ENCODE peak calls at places on chromosomes 3 and 15, in seven cellular contexts. One of them, this sample, is unnamed.

GRCh38 chr3:126834596-126835471 is 130.8 kb downstream of the CHCHD6 start:
- DNase-seq in fibroblast of pulmonary artery: no peak
- DNase-seq in mammary epithelial cell: peak; percentile 64
- DNase-seq in PC-9: peak; percentile 86
- DNase-seq in left lung: peak; percentile 56
- DNase-seq in dorsolateral prefrontal cortex: no peak
- DNase-seq in CD8-positive, alpha-beta T cell: no peak
- DNase-seq in this sample: no peak

GRCh38 chr3:146712826-146713225 is 107.7 kb upstream of the PLSCR5 start:
- DNase-seq in dorsolateral prefrontal cortex: no peak
- DNase-seq in PC-9: no peak
- DNase-seq in left lung: no peak
- DNase-seq in fibroblast of pulmonary artery: no peak
- DNase-seq in mammary epithelial cell: no peak
- DNase-seq in CD8-positive, alpha-beta T cell: no peak
- DNase-seq in this sample: no peak

GRCh38 chr3:147422934-147423599 is 13.9 kb downstream of the ZIC1 start:
- DNase-seq in PC-9: no peak
- DNase-seq in mammary epithelial cell: no peak
- DNase-seq in dorsolateral prefrontal cortex: no peak
- DNase-seq in fibroblast of pulmonary artery: no peak
- DNase-seq in left lung: no peak
- DNase-seq in CD8-positive, alpha-beta T cell: no peak
- DNase-seq in this sample: no peak

GRCh38 chr15:63264685-63265302 is 12.6 kb upstream of the APH1B start:
- DNase-seq in CD8-positive, alpha-beta T cell: no peak
- DNase-seq in PC-9: no peak
- DNase-seq in dorsolateral prefrontal cortex: no peak
- DNase-seq in left lung: no peak
- DNase-seq in fibroblast of pulmonary artery: peak; percentile 73
- DNase-seq in mammary epithelial cell: no peak
- DNase-seq in this sample: peak; percentile 72

GRCh38 chr3:107992976-107993684 is 97.7 kb downstream of the CD47 start:
- DNase-seq in dorsolateral prefrontal cortex: no peak
- DNase-seq in PC-9: peak; percentile 94
- DNase-seq in mammary epithelial cell: peak; percentile 79
- DNase-seq in left lung: peak; percentile 74
- DNase-seq in CD8-positive, alpha-beta T cell: no peak
- DNase-seq in fibroblast of pulmonary artery: peak; percentile 53
- DNase-seq in this sample: no peak

GRCh38 chr3:35028157-35028556 is 611.2 kb upstream of the ARPP21 start:
- DNase-seq in mammary epithelial cell: no peak
- DNase-seq in CD8-positive, alpha-beta T cell: no peak
- DNase-seq in fibroblast of pulmonary artery: no peak
- DNase-seq in left lung: no peak
- DNase-seq in dorsolateral prefrontal cortex: no peak
- DNase-seq in PC-9: no peak
- DNase-seq in this sample: no peak

GRCh38 chr3:38095687-38096483 is 41.0 kb downstream of the ACAA1 start:
- DNase-seq in CD8-positive, alpha-beta T cell: no peak
- DNase-seq in left lung: no peak
- DNase-seq in dorsolateral prefrontal cortex: no peak
- DNase-seq in PC-9: no peak
- DNase-seq in fibroblast of pulmonary artery: no peak
- DNase-seq in mammary epithelial cell: no peak
- DNase-seq in this sample: no peak

GRCh38 chr3:17740703-17741102 is 1.7 kb downstream of the TBC1D5 start:
- DNase-seq in fibroblast of pulmonary artery: peak; percentile 50
- DNase-seq in PC-9: peak; percentile 82
- DNase-seq in dorsolateral prefrontal cortex: no peak
- DNase-seq in mammary epithelial cell: peak; percentile 58
- DNase-seq in left lung: no peak
- DNase-seq in CD8-positive, alpha-beta T cell: no peak
- DNase-seq in this sample: peak; percentile 42

GRCh38 chr3:55069950-55070349 is 142.1 kb upstream of the LRTM1 start:
- DNase-seq in PC-9: no peak
- DNase-seq in left lung: no peak
- DNase-seq in fibroblast of pulmonary artery: no peak
- DNase-seq in mammary epithelial cell: no peak
- DNase-seq in CD8-positive, alpha-beta T cell: no peak
- DNase-seq in dorsolateral prefrontal cortex: no peak
- DNase-seq in this sample: no peak

GRCh38 chr15:80754005-80754404 is 25.2 kb upstream of the CEMIP start:
- DNase-seq in dorsolateral prefrontal cortex: no peak
- DNase-seq in CD8-positive, alpha-beta T cell: no peak
- DNase-seq in left lung: no peak
- DNase-seq in mammary epithelial cell: no peak
- DNase-seq in fibroblast of pulmonary artery: no peak
- DNase-seq in PC-9: no peak
- DNase-seq in this sample: no peak

GRCh38 chr15:45187894-45188830 is at the start of gene SHF:
- DNase-seq in left lung: peak; percentile 64
- DNase-seq in fibroblast of pulmonary artery: peak; percentile 50
- DNase-seq in dorsolateral prefrontal cortex: peak; percentile 72
- DNase-seq in mammary epithelial cell: no peak
- DNase-seq in CD8-positive, alpha-beta T cell: peak; percentile 74
- DNase-seq in PC-9: no peak
- DNase-seq in this sample: peak; percentile 21

GRCh38 chr3:171936231-171936841 is 93.2 kb downstream of the TMEM212 start:
- DNase-seq in PC-9: peak; percentile 98
- DNase-seq in fibroblast of pulmonary artery: peak; percentile 85
- DNase-seq in mammary epithelial cell: peak; percentile 83
- DNase-seq in left lung: peak; percentile 62
- DNase-seq in CD8-positive, alpha-beta T cell: no peak
- DNase-seq in dorsolateral prefrontal cortex: no peak
- DNase-seq in this sample: peak; percentile 76

GRCh38 chr3:105502333-105502732 is 135.6 kb downstream of the ALCAM start:
- DNase-seq in CD8-positive, alpha-beta T cell: no peak
- DNase-seq in dorsolateral prefrontal cortex: no peak
- DNase-seq in mammary epithelial cell: no peak
- DNase-seq in fibroblast of pulmonary artery: no peak
- DNase-seq in left lung: no peak
- DNase-seq in PC-9: no peak
- DNase-seq in this sample: no peak

GRCh38 chr3:57876632-57877031 is 120.5 kb downstream of the SLMAP start:
- DNase-seq in fibroblast of pulmonary artery: no peak
- DNase-seq in left lung: no peak
- DNase-seq in CD8-positive, alpha-beta T cell: no peak
- DNase-seq in PC-9: no peak
- DNase-seq in dorsolateral prefrontal cortex: no peak
- DNase-seq in mammary epithelial cell: no peak
- DNase-seq in this sample: no peak

GRCh38 chr15:40982855-40983254 is 29.6 kb downstream of the CHAC1 start:
- DNase-seq in CD8-positive, alpha-beta T cell: no peak
- DNase-seq in PC-9: no peak
- DNase-seq in mammary epithelial cell: no peak
- DNase-seq in left lung: no peak
- DNase-seq in fibroblast of pulmonary artery: peak; percentile 84
- DNase-seq in dorsolateral prefrontal cortex: no peak
- DNase-seq in this sample: peak; percentile 79

GRCh38 chr3:158159714-158160113 is 49.8 kb downstream of the RSRC1 start:
- DNase-seq in mammary epithelial cell: no peak
- DNase-seq in PC-9: no peak
- DNase-seq in dorsolateral prefrontal cortex: no peak
- DNase-seq in left lung: no peak
- DNase-seq in CD8-positive, alpha-beta T cell: no peak
- DNase-seq in fibroblast of pulmonary artery: no peak
- DNase-seq in this sample: no peak

GRCh38 chr3:113065336-113065735 is 74.6 kb downstream of the GTPBP8 start:
- DNase-seq in left lung: no peak
- DNase-seq in mammary epithelial cell: no peak
- DNase-seq in dorsolateral prefrontal cortex: no peak
- DNase-seq in CD8-positive, alpha-beta T cell: no peak
- DNase-seq in PC-9: no peak
- DNase-seq in fibroblast of pulmonary artery: no peak
- DNase-seq in this sample: no peak

GRCh38 chr15:68431792-68432401 is at the start of gene ITGA11:
- DNase-seq in dorsolateral prefrontal cortex: no peak
- DNase-seq in mammary epithelial cell: peak; percentile 54
- DNase-seq in CD8-positive, alpha-beta T cell: peak; percentile 25
- DNase-seq in left lung: peak; percentile 58
- DNase-seq in PC-9: no peak
- DNase-seq in fibroblast of pulmonary artery: peak; percentile 59
- DNase-seq in this sample: peak; percentile 65

GRCh38 chr3:80870476-80871041 is 890.9 kb downstream of the GBE1 start:
- DNase-seq in CD8-positive, alpha-beta T cell: no peak
- DNase-seq in dorsolateral prefrontal cortex: no peak
- DNase-seq in left lung: no peak
- DNase-seq in PC-9: no peak
- DNase-seq in mammary epithelial cell: no peak
- DNase-seq in fibroblast of pulmonary artery: no peak
- DNase-seq in this sample: no peak

GRCh38 chr3:162743091-162743490 is 1246.5 kb downstream of the OTOL1 start:
- DNase-seq in dorsolateral prefrontal cortex: no peak
- DNase-seq in CD8-positive, alpha-beta T cell: no peak
- DNase-seq in mammary epithelial cell: no peak
- DNase-seq in left lung: no peak
- DNase-seq in fibroblast of pulmonary artery: no peak
- DNase-seq in PC-9: no peak
- DNase-seq in this sample: peak; percentile 15

GRCh38 chr15:60004019-60004845 is at the start of gene FOXB1:
- DNase-seq in mammary epithelial cell: no peak
- DNase-seq in PC-9: no peak
- DNase-seq in fibroblast of pulmonary artery: no peak
- DNase-seq in CD8-positive, alpha-beta T cell: peak; percentile 51
- DNase-seq in left lung: no peak
- DNase-seq in dorsolateral prefrontal cortex: no peak
- DNase-seq in this sample: no peak

DNA sequence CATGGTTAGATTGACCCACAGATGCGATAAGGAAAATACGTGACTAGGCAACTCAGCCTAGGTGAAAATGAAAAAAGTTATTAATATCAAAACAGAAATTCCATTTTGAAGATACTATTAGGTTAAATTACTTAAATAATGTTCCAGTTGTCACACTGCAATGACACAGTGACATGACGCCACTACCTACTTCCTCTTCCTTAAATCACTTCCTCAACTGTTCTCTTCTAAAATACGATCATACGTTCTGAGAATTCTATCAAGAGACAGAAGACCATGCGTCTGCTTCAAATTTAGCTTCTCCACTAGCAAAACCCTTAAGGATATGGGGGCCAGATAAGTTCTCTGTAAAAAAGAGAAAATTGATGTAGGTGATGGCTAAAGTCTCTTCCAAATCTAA is 18.2 kb downstream of the CMTM6 start:
- DNase-seq in left lung: no peak
- DNase-seq in PC-9: no peak
- DNase-seq in fibroblast of pulmonary artery: no peak
- DNase-seq in CD8-positive, alpha-beta T cell: no peak
- DNase-seq in mammary epithelial cell: no peak
- DNase-seq in dorsolateral prefrontal cortex: no peak
- DNase-seq in this sample: no peak
- TF ChIP-seq CTCF in left lung: no peak
- TF ChIP-seq CTCF in PC-9: no peak
- TF ChIP-seq CTCF in fibroblast of pulmonary artery: no peak
- TF ChIP-seq CTCF in CD8-positive, alpha-beta T cell: no peak
- TF ChIP-seq CTCF in mammary epithelial cell: no peak
- TF ChIP-seq CTCF in dorsolateral prefrontal cortex: no peak
- TF ChIP-seq CTCF in this sample: no peak

GRCh38 chr3:161412117-161412516 is 40.8 kb upstream of the SPTSSB start:
- DNase-seq in left lung: no peak
- DNase-seq in fibroblast of pulmonary artery: no peak
- DNase-seq in CD8-positive, alpha-beta T cell: no peak
- DNase-seq in mammary epithelial cell: peak; percentile 67
- DNase-seq in dorsolateral prefrontal cortex: no peak
- DNase-seq in PC-9: peak; percentile 96
- DNase-seq in this sample: peak; percentile 44

GRCh38 chr3:161413127-161413854 is 42.0 kb upstream of the SPTSSB start:
- DNase-seq in PC-9: no peak
- DNase-seq in left lung: peak; percentile 40
- DNase-seq in mammary epithelial cell: peak; percentile 52
- DNase-seq in fibroblast of pulmonary artery: peak; percentile 69
- DNase-seq in dorsolateral prefrontal cortex: peak; percentile 82
- DNase-seq in CD8-positive, alpha-beta T cell: no peak
- DNase-seq in this sample: no peak

GRCh38 chr3:161414907-161415306 is 43.6 kb upstream of the SPTSSB start:
- DNase-seq in left lung: no peak
- DNase-seq in PC-9: no peak
- DNase-seq in CD8-positive, alpha-beta T cell: no peak
- DNase-seq in dorsolateral prefrontal cortex: no peak
- DNase-seq in fibroblast of pulmonary artery: no peak
- DNase-seq in mammary epithelial cell: no peak
- DNase-seq in this sample: no peak

GRCh38 chr3:161415506-161416231 is 44.4 kb upstream of the SPTSSB start:
- DNase-seq in left lung: no peak
- DNase-seq in fibroblast of pulmonary artery: peak; percentile 87
- DNase-seq in mammary epithelial cell: peak; percentile 85
- DNase-seq in PC-9: peak; percentile 86
- DNase-seq in dorsolateral prefrontal cortex: no peak
- DNase-seq in CD8-positive, alpha-beta T cell: no peak
- DNase-seq in this sample: peak; percentile 76

GRCh38 chr3:161413855-161414210 is 42.5 kb upstream of the SPTSSB start:
- DNase-seq in CD8-positive, alpha-beta T cell: no peak
- DNase-seq in PC-9: no peak
- DNase-seq in mammary epithelial cell: no peak
- DNase-seq in left lung: no peak
- DNase-seq in dorsolateral prefrontal cortex: no peak
- DNase-seq in fibroblast of pulmonary artery: no peak
- DNase-seq in this sample: no peak
- H3K4me3 ChIP-seq in CD8-positive, alpha-beta T cell: no peak overlapping the region
- H3K4me3 ChIP-seq in PC-9: no peak overlapping the region
- H3K4me3 ChIP-seq in mammary epithelial cell: no peak overlapping the region
- H3K4me3 ChIP-seq in left lung: no peak overlapping the region
- H3K4me3 ChIP-seq in dorsolateral prefrontal cortex: no peak overlapping the region
- H3K4me3 ChIP-seq in fibroblast of pulmonary artery: no peak overlapping the region
- H3K4me3 ChIP-seq in this sample: no peak overlapping the region

GRCh38 chr3:79521221-79521848 is 246.5 kb downstream of the ROBO1 start:
- DNase-seq in left lung: no peak
- DNase-seq in fibroblast of pulmonary artery: peak; percentile 66
- DNase-seq in CD8-positive, alpha-beta T cell: no peak
- DNase-seq in PC-9: peak; percentile 38
- DNase-seq in mammary epithelial cell: peak; percentile 24
- DNase-seq in dorsolateral prefrontal cortex: no peak
- DNase-seq in this sample: peak; percentile 32
- TF ChIP-seq CTCF in left lung: peak; percentile 38
- TF ChIP-seq CTCF in fibroblast of pulmonary artery: peak; percentile 59
- TF ChIP-seq CTCF in CD8-positive, alpha-beta T cell: no peak
- TF ChIP-seq CTCF in PC-9: peak; percentile 79
- TF ChIP-seq CTCF in mammary epithelial cell: peak; percentile 56
- TF ChIP-seq CTCF in dorsolateral prefrontal cortex: peak; percentile 68
- TF ChIP-seq CTCF in this sample: peak; percentile 57

DNA sequence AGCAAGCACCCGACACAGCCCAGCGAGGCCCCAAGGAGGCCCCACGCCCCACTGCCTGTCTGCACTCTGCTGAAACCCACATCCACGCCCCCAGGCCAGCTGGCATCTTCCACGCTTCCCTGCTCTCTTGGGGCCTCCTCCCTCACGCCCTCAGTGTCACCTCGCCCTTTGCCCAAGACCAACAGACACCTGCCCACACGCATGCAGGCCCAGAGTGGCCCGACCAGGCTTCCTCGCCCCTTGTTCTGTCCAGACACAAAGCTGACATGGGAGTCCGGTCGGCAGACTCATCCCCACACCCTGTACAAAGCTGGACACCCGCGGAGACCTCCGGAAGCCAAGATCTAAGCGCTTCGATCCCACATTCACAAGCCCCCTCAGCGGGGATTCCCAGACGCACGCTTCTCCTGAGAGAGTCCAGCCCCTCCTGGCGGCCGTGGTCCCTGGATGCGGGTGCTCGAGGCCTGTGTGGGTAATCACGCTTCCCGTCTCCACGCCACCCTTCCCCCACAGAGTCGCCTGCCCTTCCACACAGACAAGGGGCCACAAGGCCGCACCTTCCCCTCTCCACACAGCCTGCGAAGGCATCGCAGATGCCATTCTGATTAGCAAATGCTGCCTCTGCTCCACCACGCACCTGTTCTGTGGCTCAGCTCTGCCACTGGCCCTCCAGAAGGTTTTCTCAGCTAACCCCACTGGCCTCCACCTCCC is 176.6 kb downstream of the XXYLT1 start:
- DNase-seq in fibroblast of pulmonary artery: no peak
- DNase-seq in left lung: peak; percentile 31
- DNase-seq in mammary epithelial cell: no peak
- DNase-seq in PC-9: no peak
- DNase-seq in CD8-positive, alpha-beta T cell: no peak
- DNase-seq in dorsolateral prefrontal cortex: no peak
- DNase-seq in this sample: peak; percentile 34
- H3K4me3 ChIP-seq in fibroblast of pulmonary artery: no peak overlapping the region
- H3K4me3 ChIP-seq in left lung: no peak overlapping the region
- H3K4me3 ChIP-seq in mammary epithelial cell: no peak overlapping the region
- H3K4me3 ChIP-seq in PC-9: no peak overlapping the region
- H3K4me3 ChIP-seq in CD8-positive, alpha-beta T cell: no peak overlapping the region
- H3K4me3 ChIP-seq in dorsolateral prefrontal cortex: no peak overlapping the region
- H3K4me3 ChIP-seq in this sample: no peak overlapping the region

This sample was measured in fibroblast of villous mesenchyme.